ENCODE peak calls at places on chromosome 11, in eight cellular contexts. One of them, this sample, is unnamed.

GRCh38 chr11:28628412-28628811 is 520.2 kb downstream of the METTL15 start:
- DNase-seq in Kasumi-1: no peak
- DNase-seq in effector memory CD4-positive, alpha-beta T cell: no peak
- DNase-seq in body of pancreas: no peak
- DNase-seq in NCI-H2171 treated with DMSO at 0.1 percent for 48 hours: no peak
- DNase-seq in ovary: no peak
- DNase-seq in AG20443: no peak
- DNase-seq in stimulated activated naive B cell treated with anti-CD40 and anti-IgM and Interleukin-4, amounts not matched to agents 10 μg/mL and 1 μg/mL and 100 μg/mL, for 72 hours: no peak
- DNase-seq in this sample: no peak

GRCh38 chr11:103887001-103887680 is 149.3 kb upstream of the DDI1 start:
- DNase-seq in Kasumi-1: no peak
- DNase-seq in AG20443: no peak
- DNase-seq in effector memory CD4-positive, alpha-beta T cell: no peak
- DNase-seq in ovary: no peak
- DNase-seq in body of pancreas: no peak
- DNase-seq in NCI-H2171 treated with DMSO at 0.1 percent for 48 hours: no peak
- DNase-seq in stimulated activated naive B cell treated with anti-CD40 and anti-IgM and Interleukin-4, amounts not matched to agents 10 μg/mL and 1 μg/mL and 100 μg/mL, for 72 hours: no peak
- DNase-seq in this sample: no peak

GRCh38 chr11:62416596-62416995 is 2.2 kb upstream of the SCGB1A1 start:
- DNase-seq in AG20443: no peak
- DNase-seq in ovary: no peak
- DNase-seq in body of pancreas: no peak
- DNase-seq in stimulated activated naive B cell treated with anti-CD40 and anti-IgM and Interleukin-4, amounts not matched to agents 10 μg/mL and 1 μg/mL and 100 μg/mL, for 72 hours: no peak
- DNase-seq in Kasumi-1: no peak
- DNase-seq in effector memory CD4-positive, alpha-beta T cell: no peak
- DNase-seq in NCI-H2171 treated with DMSO at 0.1 percent for 48 hours: no peak
- DNase-seq in this sample: no peak

GRCh38 chr11:121696177-121696863 is 243.6 kb upstream of the SORL1-AS1 start:
- DNase-seq in AG20443: no peak
- DNase-seq in Kasumi-1: no peak
- DNase-seq in body of pancreas: peak
- DNase-seq in stimulated activated naive B cell treated with anti-CD40 and anti-IgM and Interleukin-4, amounts not matched to agents 10 μg/mL and 1 μg/mL and 100 μg/mL, for 72 hours: no peak
- DNase-seq in NCI-H2171 treated with DMSO at 0.1 percent for 48 hours: no peak
- DNase-seq in ovary: no peak
- DNase-seq in effector memory CD4-positive, alpha-beta T cell: no peak
- DNase-seq in this sample: no peak

GRCh38 chr11:107999759-108000455 is 8.8 kb upstream of the CUL5 start:
- DNase-seq in stimulated activated naive B cell treated with anti-CD40 and anti-IgM and Interleukin-4, amounts not matched to agents 10 μg/mL and 1 μg/mL and 100 μg/mL, for 72 hours: no peak
- DNase-seq in body of pancreas: peak
- DNase-seq in effector memory CD4-positive, alpha-beta T cell: no peak
- DNase-seq in NCI-H2171 treated with DMSO at 0.1 percent for 48 hours: peak
- DNase-seq in AG20443: peak
- DNase-seq in Kasumi-1: peak
- DNase-seq in ovary: no peak
- DNase-seq in this sample: peak

GRCh38 chr11:134022748-134023147 is 46.1 kb upstream of the JAM3 start:
- DNase-seq in Kasumi-1: no peak
- DNase-seq in AG20443: no peak
- DNase-seq in effector memory CD4-positive, alpha-beta T cell: no peak
- DNase-seq in stimulated activated naive B cell treated with anti-CD40 and anti-IgM and Interleukin-4, amounts not matched to agents 10 μg/mL and 1 μg/mL and 100 μg/mL, for 72 hours: no peak
- DNase-seq in body of pancreas: no peak
- DNase-seq in ovary: no peak
- DNase-seq in NCI-H2171 treated with DMSO at 0.1 percent for 48 hours: no peak
- DNase-seq in this sample: no peak

GRCh38 chr11:125315088-125315740 is 150.7 kb downstream of the PKNOX2 start:
- DNase-seq in body of pancreas: peak
- DNase-seq in ovary: peak
- DNase-seq in Kasumi-1: no peak
- DNase-seq in effector memory CD4-positive, alpha-beta T cell: no peak
- DNase-seq in NCI-H2171 treated with DMSO at 0.1 percent for 48 hours: peak
- DNase-seq in AG20443: no peak
- DNase-seq in stimulated activated naive B cell treated with anti-CD40 and anti-IgM and Interleukin-4, amounts not matched to agents 10 μg/mL and 1 μg/mL and 100 μg/mL, for 72 hours: no peak
- DNase-seq in this sample: no peak

GRCh38 chr11:96306933-96307747 is 35.9 kb downstream of the MAML2 start:
- DNase-seq in effector memory CD4-positive, alpha-beta T cell: no peak
- DNase-seq in Kasumi-1: no peak
- DNase-seq in AG20443: peak
- DNase-seq in ovary: peak
- DNase-seq in NCI-H2171 treated with DMSO at 0.1 percent for 48 hours: peak
- DNase-seq in body of pancreas: peak
- DNase-seq in stimulated activated naive B cell treated with anti-CD40 and anti-IgM and Interleukin-4, amounts not matched to agents 10 μg/mL and 1 μg/mL and 100 μg/mL, for 72 hours: no peak
- DNase-seq in this sample: peak

GRCh38 chr11:44711772-44712608 is 14.8 kb upstream of the TSPAN18 start:
- DNase-seq in effector memory CD4-positive, alpha-beta T cell: no peak
- DNase-seq in stimulated activated naive B cell treated with anti-CD40 and anti-IgM and Interleukin-4, amounts not matched to agents 10 μg/mL and 1 μg/mL and 100 μg/mL, for 72 hours: no peak
- DNase-seq in AG20443: no peak
- DNase-seq in NCI-H2171 treated with DMSO at 0.1 percent for 48 hours: peak
- DNase-seq in ovary: no peak
- DNase-seq in body of pancreas: no peak
- DNase-seq in Kasumi-1: no peak
- DNase-seq in this sample: no peak

GRCh38 chr11:72736452-72737069 is 15.6 kb downstream of the ARAP1 start:
- DNase-seq in stimulated activated naive B cell treated with anti-CD40 and anti-IgM and Interleukin-4, amounts not matched to agents 10 μg/mL and 1 μg/mL and 100 μg/mL, for 72 hours: peak
- DNase-seq in AG20443: peak
- DNase-seq in NCI-H2171 treated with DMSO at 0.1 percent for 48 hours: no peak
- DNase-seq in ovary: no peak
- DNase-seq in Kasumi-1: peak
- DNase-seq in body of pancreas: no peak
- DNase-seq in effector memory CD4-positive, alpha-beta T cell: peak
- DNase-seq in this sample: peak

GRCh38 chr11:62850911-62851806 is 11.8 kb upstream of the WDR74 start:
- DNase-seq in NCI-H2171 treated with DMSO at 0.1 percent for 48 hours: no peak
- DNase-seq in effector memory CD4-positive, alpha-beta T cell: no peak
- DNase-seq in body of pancreas: no peak
- DNase-seq in Kasumi-1: no peak
- DNase-seq in ovary: no peak
- DNase-seq in stimulated activated naive B cell treated with anti-CD40 and anti-IgM and Interleukin-4, amounts not matched to agents 10 μg/mL and 1 μg/mL and 100 μg/mL, for 72 hours: no peak
- DNase-seq in AG20443: no peak
- DNase-seq in this sample: no peak

This sample was measured in amniotic epithelial cell.